ENCODE peak calls at places on chromosomes 16 and 17, in seven cellular contexts. L, V, K, T, I, Z and A are unnamed samples.

GRCh38 chr17:17836818-17837379 is at the start of gene SREBF1:
- DNase-seq in L (peak), V (peak), K (peak), T (peak), I (peak), Z (peak), A (peak)

GRCh38 chr16:566475-567361 is at the start of gene NHLRC4:
- DNase-seq in L (no peak), V (no peak), K (peak), T (peak), I (peak), Z (peak), A (peak)

GRCh38 chr17:43905985-43906852 is 1.1 kb downstream of the MPP2 start:
- DNase-seq in L (peak), V (peak), K (peak), T (peak), I (peak), Z (peak), A (peak)

GRCh38 chr17:15346196-15346595 is 4.8 kb upstream of the TEKT3 start:
- DNase-seq in L (no peak), V (no peak), K (no peak), T (no peak), I (no peak), Z (no peak), A (no peak)

GRCh38 chr17:41417576-41418015 is 6.8 kb downstream of the KRT37 start:
- DNase-seq in L (no peak), V (peak), K (peak), T (peak), I (no peak), Z (peak), A (peak)

GRCh38 chr16:68074850-68075249 is 10.3 kb upstream of the NFATC3 start:
- DNase-seq in L (no peak), V (no peak), K (no peak), T (no peak), I (no peak), Z (no peak), A (no peak)

GRCh38 chr16:720990-721764 is at the start of gene ANTKMT:
- DNase-seq in L (peak), V (peak), K (peak), T (peak), I (peak), Z (peak), A (peak)

GRCh38 chr17:65523853-65524664 is 37.4 kb downstream of the AXIN2 start:
- DNase-seq in L (no peak), V (no peak), K (no peak), T (no peak), I (no peak), Z (no peak), A (no peak)

GRCh38 chr17:57145347-57145746 is 60.3 kb downstream of the AKAP1 start:
- DNase-seq in L (peak), V (no peak), K (no peak), T (no peak), I (no peak), Z (no peak), A (no peak)

GRCh38 chr17:11900103-11900502 is 97.2 kb downstream of the ZNF18 start:
- DNase-seq in L (no peak), V (no peak), K (no peak), T (peak), I (no peak), Z (no peak), A (no peak)

GRCh38 chr17:11898526-11899235 is 98.6 kb downstream of the ZNF18 start:
- DNase-seq in L (no peak), V (no peak), K (no peak), T (no peak), I (no peak), Z (no peak), A (no peak)

GRCh38 chr17:11901901-11902300 is 95.4 kb downstream of the ZNF18 start:
- DNase-seq in L (no peak), V (no peak), K (no peak), T (no peak), I (no peak), Z (no peak), A (no peak)

GRCh38 chr17:11900655-11901054 is 96.6 kb downstream of the ZNF18 start:
- DNase-seq in L (no peak), V (no peak), K (no peak), T (no peak), I (no peak), Z (no peak), A (no peak)

GRCh38 chr17:11899494-11899893 is 97.8 kb downstream of the ZNF18 start:
- DNase-seq in L (peak), V (no peak), K (no peak), T (peak), I (no peak), Z (no peak), A (no peak)
- H3K18ac ChIP-seq in L (no peak), V (no peak), K (no peak), T (no peak), I (no peak), Z (no peak), A (no peak)

GRCh38 chr16:89400740-89401139 is 89.6 kb downstream of the ANKRD11 start:
- DNase-seq in L (no peak), V (no peak), K (no peak), T (no peak), I (no peak), Z (no peak), A (no peak)

GRCh38 chr16:89397331-89397861 is 93.0 kb downstream of the ANKRD11 start:
- DNase-seq in L (no peak), V (no peak), K (no peak), T (no peak), I (no peak), Z (no peak), A (no peak)

GRCh38 chr16:89396156-89396555 is 94.2 kb downstream of the ANKRD11 start:
- DNase-seq in L (no peak), V (no peak), K (no peak), T (no peak), I (no peak), Z (no peak), A (no peak)

GRCh38 chr16:89401205-89401604 is 89.2 kb downstream of the ANKRD11 start:
- DNase-seq in L (no peak), V (no peak), K (no peak), T (no peak), I (no peak), Z (no peak), A (no peak)

GRCh38 chr16:89398924-89399323 is 91.4 kb downstream of the ANKRD11 start:
- DNase-seq in L (no peak), V (no peak), K (no peak), T (no peak), I (no peak), Z (no peak), A (no peak)
- H3K4ac ChIP-seq in L (no peak), V (no peak), K (no peak), T (no peak), I (no peak), Z (peak), A (no peak)

GRCh38 chr16:53888222-53888621 is 184.3 kb downstream of the FTO start:
- DNase-seq in L (no peak), V (no peak), K (no peak), T (no peak), I (no peak), Z (no peak), A (no peak)
- H4K8ac ChIP-seq in L (no peak), V (no peak), K (no peak), T (no peak), I (no peak), Z (no peak), A (no peak)

GRCh38 chr16:55494994-55495421 is 13.9 kb upstream of the LPCAT2 start:
- DNase-seq in L (no peak), V (no peak), K (peak), T (peak), I (peak), Z (no peak), A (peak)

GRCh38 chr16:55498101-55498500 is 10.8 kb upstream of the LPCAT2 start:
- DNase-seq in L (no peak), V (peak), K (no peak), T (no peak), I (no peak), Z (no peak), A (no peak)

GRCh38 chr16:55497558-55497957 is 11.3 kb upstream of the LPCAT2 start:
- DNase-seq in L (no peak), V (no peak), K (no peak), T (no peak), I (no peak), Z (no peak), A (no peak)

GRCh38 chr16:55496509-55497145 is 12.2 kb upstream of the LPCAT2 start:
- DNase-seq in L (no peak), V (peak), K (no peak), T (no peak), I (no peak), Z (no peak), A (peak)

GRCh38 chr16:55495616-55496289 is 13.1 kb upstream of the LPCAT2 start:
- DNase-seq in L (no peak), V (no peak), K (peak), T (no peak), I (no peak), Z (no peak), A (peak)
- H3K18ac ChIP-seq in L (no peak), V (no peak), K (peak), T (no peak), I (no peak), Z (no peak), A (no peak)

GRCh38 chr16:78501744-78502143 is 402.3 kb downstream of the WWOX start:
- DNase-seq in L (no peak), V (no peak), K (no peak), T (no peak), I (no peak), Z (no peak), A (no peak)
- H3K4ac ChIP-seq in L (no peak), V (no peak), K (no peak), T (no peak), I (no peak), Z (no peak), A (no peak)

DNA sequence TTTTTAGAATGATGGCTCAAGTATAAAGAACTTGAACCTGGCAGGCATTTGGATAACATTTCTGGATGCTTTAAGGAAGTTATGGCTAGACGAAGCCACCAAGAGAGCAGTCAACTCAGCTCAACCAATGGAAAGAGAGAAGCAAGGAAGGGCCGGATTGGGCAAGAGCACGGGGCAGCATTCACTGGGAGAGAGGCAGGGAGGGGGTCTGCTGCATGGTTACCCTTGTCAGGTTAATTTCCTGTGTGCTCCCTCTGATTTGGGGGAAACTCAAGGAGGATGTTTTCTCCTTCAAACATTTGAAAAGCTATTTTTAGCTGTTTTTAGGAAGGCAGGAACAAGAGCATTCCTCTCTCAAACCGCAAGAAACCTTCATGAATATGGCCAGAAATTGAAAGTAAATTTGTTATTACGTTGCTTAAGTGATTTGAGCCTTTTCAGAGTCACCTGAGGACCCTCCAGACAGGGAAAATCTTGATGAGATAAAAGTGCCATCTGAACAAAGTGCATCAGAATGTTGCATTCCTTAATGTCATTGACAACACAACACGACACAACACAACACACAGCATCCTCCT is 118.6 kb upstream of the ZFHX3 start:
- DNase-seq in L (no peak), V (no peak), K (no peak), T (no peak), I (no peak), Z (no peak), A (no peak)
- H4K8ac ChIP-seq in L (no peak), V (no peak), K (peak), T (no peak), I (no peak), Z (no peak), A (no peak)

DNA sequence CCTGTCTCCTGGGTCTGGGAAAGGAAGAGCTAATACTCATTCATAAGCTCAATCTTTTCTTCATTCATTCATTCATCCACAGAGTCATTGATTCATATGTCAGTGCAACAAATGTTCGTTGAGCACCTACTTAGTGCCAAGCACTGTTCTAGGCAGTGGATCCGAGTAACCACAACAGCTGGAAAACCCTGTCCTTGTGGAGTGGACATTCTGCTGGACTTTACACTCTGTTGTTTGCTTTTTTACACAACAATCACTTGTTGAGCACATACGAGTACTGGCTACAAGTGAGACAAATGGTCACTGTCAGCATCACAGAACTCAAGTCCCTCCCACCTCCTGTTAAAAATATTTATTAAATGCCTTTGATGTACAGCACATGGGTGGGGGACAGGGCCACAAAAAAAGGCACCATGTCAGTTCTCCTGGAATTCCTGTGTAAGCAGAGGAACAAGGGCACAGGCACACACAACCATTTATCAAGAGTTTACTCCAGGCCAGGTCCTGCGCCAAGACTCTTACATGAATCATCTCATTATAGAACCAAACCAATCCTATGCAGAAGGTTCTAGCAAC is 46.9 kb downstream of the TEKT5 start:
- DNase-seq in L (no peak), V (no peak), K (no peak), T (no peak), I (no peak), Z (no peak), A (no peak)
- H3K18ac ChIP-seq in L (no peak), V (no peak), K (no peak), T (no peak), I (no peak), Z (no peak), A (no peak)